ENCODE peak calls at places on chromosomes 2 and 18, in six cellular contexts. Z is H1, C is B cell, W is GM12864, R is nephron progenitor cell, D is H9. S is an unnamed sample.

GRCh38 chr2:137255990-137256389 is 490.6 kb downstream of the THSD7B start:
- DNase-seq in Z (no peak), C (no peak), W (no peak), R (no peak), D (no peak), S (no peak)

GRCh38 chr2:138922973-138923563 is 142.9 kb upstream of the NXPH2 start:
- DNase-seq in Z (no peak), C (no peak), W (no peak), R (no peak), D (no peak), S (no peak)

GRCh38 chr2:238102865-238103264 is 2.7 kb downstream of the ESPNL start:
- DNase-seq in Z (no peak), C (peak), W (no peak), R (no peak), D (no peak), S (peak)

GRCh38 chr2:54456526-54457325 is 599 bp downstream of the SPTBN1 start:
- DNase-seq in Z (no peak), C (peak), W (no peak), R (peak), D (peak), S (no peak)

GRCh38 chr2:180017764-180018163 is 10.7 kb upstream of the CWC22 start:
- DNase-seq in Z (no peak), C (no peak), W (no peak), R (no peak), D (no peak), S (no peak)

GRCh38 chr2:198203306-198203705 is 398.9 kb downstream of the PLCL1 start:
- DNase-seq in Z (no peak), C (no peak), W (no peak), R (no peak), D (no peak), S (no peak)

GRCh38 chr2:235095569-235095968 is 143.8 kb downstream of the SH3BP4 start:
- DNase-seq in Z (no peak), C (no peak), W (no peak), R (no peak), D (no peak), S (no peak)

GRCh38 chr18:56402872-56403516 is 235.4 kb downstream of the TXNL1 start:
- DNase-seq in Z (no peak), C (no peak), W (no peak), R (no peak), D (no peak), S (no peak)

GRCh38 chr2:109372171-109372568 is 241.6 kb downstream of the SEPTIN10 start:
- DNase-seq in Z (no peak), C (no peak), W (no peak), R (no peak), D (no peak), S (no peak)

GRCh38 chr2:62313433-62314227 is 117.7 kb downstream of the B3GNT2 start:
- DNase-seq in Z (no peak), C (peak), W (peak), R (no peak), D (no peak), S (no peak)

GRCh38 chr2:232925153-232925768 is 55.2 kb downstream of the SNORC start:
- DNase-seq in Z (no peak), C (no peak), W (no peak), R (no peak), D (peak), S (no peak)

GRCh38 chr2:8314063-8314462 is 367.8 kb upstream of the ID2 start:
- DNase-seq in Z (no peak), C (no peak), W (no peak), R (no peak), D (no peak), S (no peak)

GRCh38 chr18:40810371-40810770 is 1144.7 kb upstream of the PIK3C3 start:
- DNase-seq in Z (no peak), C (no peak), W (no peak), R (no peak), D (no peak), S (no peak)

GRCh38 chr2:98084151-98084868 is 2.7 kb upstream of the VWA3B start:
- DNase-seq in Z (no peak), C (no peak), W (no peak), R (no peak), D (no peak), S (no peak)

GRCh38 chr2:172481507-172482262 is 54.3 kb downstream of the ITGA6 start:
- DNase-seq in Z (no peak), C (no peak), W (no peak), R (no peak), D (no peak), S (no peak)

GRCh38 chr2:173054466-173054865 is 21.2 kb upstream of the MAP3K20 start:
- DNase-seq in Z (no peak), C (no peak), W (no peak), R (no peak), D (no peak), S (no peak)

GRCh38 chr18:58894937-58895336 is 30.3 kb downstream of the ZNF532 start:
- DNase-seq in Z (no peak), C (no peak), W (no peak), R (no peak), D (no peak), S (no peak)

GRCh38 chr18:3053081-3053480 is 40.1 kb upstream of the LPIN2 start:
- DNase-seq in Z (no peak), C (no peak), W (no peak), R (no peak), D (no peak), S (no peak)

GRCh38 chr2:197236159-197236558 is 74.4 kb downstream of the ANKRD44 start:
- DNase-seq in Z (no peak), C (no peak), W (no peak), R (no peak), D (no peak), S (no peak)

GRCh38 chr2:232994446-232994845 is 18.6 kb downstream of the NGEF start:
- DNase-seq in Z (no peak), C (no peak), W (no peak), R (peak), D (peak), S (no peak)

GRCh38 chr2:21356857-21357255 is 233.1 kb downstream of the TDRD15 start:
- DNase-seq in Z (no peak), C (no peak), W (no peak), R (no peak), D (no peak), S (no peak)

GRCh38 chr2:17336458-17336857 is 181.8 kb downstream of the RAD51AP2 start:
- DNase-seq in Z (no peak), C (no peak), W (no peak), R (no peak), D (no peak), S (no peak)

GRCh38 chr2:88709117-88709739 is 17.8 kb downstream of the RPIA start:
- DNase-seq in Z (no peak), C (no peak), W (no peak), R (no peak), D (no peak), S (no peak)

GRCh38 chr18:2515908-2516625 is 55.2 kb downstream of the METTL4 start:
- DNase-seq in Z (no peak), C (no peak), W (no peak), R (no peak), D (no peak), S (no peak)

GRCh38 chr18:74516271-74517235 is 17.7 kb upstream of the CNDP1 start:
- DNase-seq in Z (no peak), C (no peak), W (no peak), R (no peak), D (peak), S (no peak)

GRCh38 chr2:110906613-110907365 is 174.4 kb downstream of the ACOXL start:
- DNase-seq in Z (no peak), C (no peak), W (no peak), R (no peak), D (no peak), S (no peak)

GRCh38 chr18:12839526-12840196 is 44.4 kb downstream of the PTPN2 start:
- DNase-seq in Z (no peak), C (peak), W (peak), R (no peak), D (no peak), S (no peak)

GRCh38 chr2:239881561-239882320 is 143.4 kb downstream of the NDUFA10 start:
- DNase-seq in Z (no peak), C (no peak), W (no peak), R (no peak), D (peak), S (no peak)

GRCh38 chr2:43169091-43169936 is 57.1 kb downstream of the ZFP36L2 start:
- DNase-seq in Z (no peak), C (peak), W (peak), R (no peak), D (peak), S (no peak)

GRCh38 chr18:24413148-24413547 is 13.3 kb upstream of the IMPACT start:
- DNase-seq in Z (no peak), C (no peak), W (no peak), R (no peak), D (peak), S (no peak)

DNA sequence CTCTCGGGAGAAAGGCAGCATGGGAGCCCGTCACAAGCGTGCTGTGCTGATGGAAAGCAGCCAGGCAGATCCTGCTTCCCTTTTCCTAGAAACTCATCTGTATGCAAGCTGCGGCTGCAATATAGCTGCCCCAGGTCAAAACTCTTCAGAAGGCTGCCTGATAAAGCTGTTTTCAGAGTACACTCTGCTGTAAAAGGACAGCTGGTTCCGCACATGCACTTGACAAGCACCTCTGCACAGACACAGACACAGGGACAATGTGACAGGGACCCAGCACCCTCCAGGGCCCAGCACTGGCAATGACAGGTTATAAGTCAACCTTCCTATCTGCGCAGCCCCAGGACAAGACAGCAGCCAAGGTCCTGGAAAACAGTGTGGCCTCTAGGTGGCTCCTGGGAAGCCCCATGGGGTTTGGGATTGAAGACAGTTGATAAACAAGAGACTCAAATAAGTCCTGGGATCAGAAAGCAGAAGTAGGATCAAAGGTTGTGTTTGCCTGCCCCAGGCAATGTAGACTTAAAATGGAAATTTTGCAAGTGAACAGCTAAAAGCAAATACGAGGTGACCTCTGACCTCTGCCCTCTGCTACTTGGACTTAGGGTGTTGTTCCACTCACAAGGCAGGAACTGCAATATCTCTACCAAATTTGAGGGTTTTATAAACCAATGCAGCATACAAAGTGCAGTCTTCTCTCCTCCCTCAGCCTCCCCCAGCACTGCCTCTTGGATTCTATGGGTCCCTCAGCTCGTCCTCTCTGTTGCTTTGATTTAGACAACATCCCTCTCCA is 16.9 kb downstream of the SLC66A2 start:
- DNase-seq in Z (no peak), C (no peak), W (no peak), R (no peak), D (peak), S (no peak)
- TF ChIP-seq CTCF in Z (no peak), C (no peak), W (no peak), R (no peak), D (peak), S (no peak)

GRCh38 chr2:230983566-230983965 is 12.4 kb upstream of the SPATA3 start:
- DNase-seq in Z (no peak), C (no peak), W (no peak), R (no peak), D (no peak), S (no peak)
- TF ChIP-seq CTCF in Z (no peak), C (no peak), W (peak), R (no peak), D (no peak), S (no peak)

GRCh38 chr18:75859533-75859932 is 432.0 kb upstream of the SMIM21 start:
- DNase-seq in Z (no peak), C (no peak), W (no peak), R (no peak), D (no peak), S (no peak)

GRCh38 chr18:75854808-75855207 is 427.3 kb upstream of the SMIM21 start:
- DNase-seq in Z (no peak), C (no peak), W (no peak), R (no peak), D (no peak), S (no peak)

GRCh38 chr18:75858754-75859153 is 431.3 kb upstream of the SMIM21 start:
- DNase-seq in Z (no peak), C (no peak), W (no peak), R (no peak), D (no peak), S (no peak)

GRCh38 chr18:75857558-75857957 is 430.1 kb upstream of the SMIM21 start:
- DNase-seq in Z (no peak), C (no peak), W (no peak), R (no peak), D (no peak), S (no peak)

GRCh38 chr18:75854174-75854573 is 426.7 kb upstream of the SMIM21 start:
- DNase-seq in Z (peak), C (no peak), W (no peak), R (no peak), D (peak), S (no peak)
- TF ChIP-seq CTCF in Z (peak), C (no peak), W (peak), R (no peak), D (peak), S (no peak)

GRCh38 chr2:67399831-67400489 is 2.8 kb downstream of the ETAA1 start:
- DNase-seq in Z (no peak), C (no peak), W (no peak), R (no peak), D (no peak), S (no peak)

GRCh38 chr2:67394734-67395133 is 2.4 kb upstream of the ETAA1 start:
- DNase-seq in Z (no peak), C (no peak), W (no peak), R (no peak), D (no peak), S (no peak)

GRCh38 chr2:67399144-67399543 is 2.0 kb downstream of the ETAA1 start:
- DNase-seq in Z (no peak), C (no peak), W (no peak), R (no peak), D (no peak), S (no peak)

GRCh38 chr2:67400560-67401464 is 3.7 kb downstream of the ETAA1 start:
- DNase-seq in Z (no peak), C (no peak), W (no peak), R (no peak), D (no peak), S (no peak)

GRCh38 chr2:67397143-67397986 is at the start of gene ETAA1:
- DNase-seq in Z (peak), C (peak), W (peak), R (peak), D (peak), S (peak)
- TF ChIP-seq CTCF in Z (no peak), C (no peak), W (no peak), R (no peak), D (no peak), S (no peak)

GRCh38 chr2:216283038-216283900 is 89.0 kb downstream of the MARCHF4 start:
- DNase-seq in Z (peak), C (no peak), W (peak), R (peak), D (peak), S (no peak)
- TF ChIP-seq CTCF in Z (peak), C (no peak), W (peak), R (peak), D (peak), S (no peak)

GRCh38 chr2:26980971-26981370 is 10.5 kb downstream of the MAPRE3 start:
- DNase-seq in Z (no peak), C (no peak), W (no peak), R (no peak), D (no peak), S (no peak)

GRCh38 chr2:26979761-26980160 is 9.3 kb downstream of the MAPRE3 start:
- DNase-seq in Z (no peak), C (no peak), W (no peak), R (no peak), D (no peak), S (no peak)

GRCh38 chr2:26985807-26986206 is 15.4 kb downstream of the MAPRE3 start:
- DNase-seq in Z (no peak), C (no peak), W (no peak), R (no peak), D (no peak), S (no peak)

GRCh38 chr2:26983746-26984145 is 13.3 kb downstream of the MAPRE3 start:
- DNase-seq in Z (no peak), C (no peak), W (no peak), R (no peak), D (no peak), S (no peak)

GRCh38 chr2:26982102-26982742 is 11.8 kb downstream of the MAPRE3 start:
- DNase-seq in Z (no peak), C (no peak), W (no peak), R (no peak), D (peak), S (no peak)
- TF ChIP-seq CTCF in Z (no peak), C (peak), W (peak), R (peak), D (peak), S (no peak)

GRCh38 chr2:81396417-81397019 is 1092.0 kb upstream of the LRRTM1 start:
- DNase-seq in Z (no peak), C (no peak), W (no peak), R (no peak), D (peak), S (no peak)
- TF ChIP-seq CTCF in Z (peak), C (no peak), W (no peak), R (no peak), D (peak), S (no peak)

GRCh38 chr2:155266579-155266978 is 568.1 kb downstream of the KCNJ3 start:
- DNase-seq in Z (no peak), C (no peak), W (no peak), R (no peak), D (no peak), S (no peak)
- TF ChIP-seq CTCF in Z (peak), C (no peak), W (peak), R (no peak), D (peak), S (no peak)

GRCh38 chr2:182980115-182980514 is 58.1 kb downstream of the NCKAP1 start:
- DNase-seq in Z (no peak), C (peak), W (no peak), R (no peak), D (no peak), S (no peak)
- TF ChIP-seq CTCF in Z (peak), C (peak), W (no peak), R (peak), D (peak), S (peak)

GRCh38 chr2:60311524-60311923 is 241.9 kb downstream of the BCL11A start:
- DNase-seq in Z (no peak), C (no peak), W (no peak), R (no peak), D (no peak), S (no peak)
- TF ChIP-seq CTCF in Z (no peak), C (no peak), W (no peak), R (no peak), D (no peak), S (no peak)

S was measured in natural killer cell.